ENCODE peak calls at places on chromosomes 4 and X, in seven cellular contexts. F is K562, J is fibroblast of lung, E is neuronal stem cell, O is GM23248, Z is SK-N-SH, M is astrocyte. D is an unnamed sample.

GRCh38 chrX:29707088-29707487 is 508.3 kb upstream of the MAGEB2 start:
- DNase-seq in E (no peak), F (no peak), O (no peak), M (no peak), Z (no peak), J (no peak), D (no peak)

GRCh38 chrX:46715521-46715920 is 43.4 kb downstream of the SLC9A7 start:
- DNase-seq in O (peak; percentile 16), E (no peak), Z (no peak), M (no peak), F (no peak), J (no peak), D (no peak)

GRCh38 chr4:101649790-101650450 is 140.6 kb upstream of the BANK1 start:
- DNase-seq in E (no peak), F (no peak), M (peak; percentile 22), J (no peak), Z (no peak), O (peak; percentile 3), D (no peak)

GRCh38 chr4:138835833-138836521 is 179.6 kb upstream of the NOCT start:
- DNase-seq in F (peak; percentile 13), O (peak; percentile 42), Z (peak; percentile 33), J (peak; percentile 7), E (no peak), M (peak; percentile 18), D (no peak)

GRCh38 chr4:40931825-40932224 is 182.1 kb downstream of the NSUN7 start:
- DNase-seq in O (no peak), E (no peak), Z (no peak), F (no peak), J (no peak), M (no peak), D (no peak)

GRCh38 chrX:154121961-154122360 is 22.1 kb upstream of the OPN1LW start:
- DNase-seq in O (no peak), J (no peak), E (no peak), M (no peak), Z (no peak), F (no peak), D (no peak)

GRCh38 chr4:55795342-55795741 is 24.2 kb upstream of the EXOC1L start:
- DNase-seq in Z (no peak), F (no peak), E (no peak), M (no peak), J (no peak), O (no peak), D (no peak)

GRCh38 chr4:146472404-146472803 is 49.3 kb downstream of the SLC10A7 start:
- DNase-seq in F (no peak), Z (peak; percentile 42), J (no peak), E (no peak), O (no peak), M (no peak), D (no peak)

GRCh38 chr4:43886196-43886595 is 562.4 kb downstream of the KCTD8 start:
- DNase-seq in F (no peak), O (no peak), Z (no peak), J (no peak), M (no peak), E (no peak), D (no peak)

GRCh38 chrX:120671963-120672362 is 42.1 kb upstream of the C1GALT1C1 start:
- DNase-seq in J (no peak), F (no peak), Z (no peak), O (no peak), M (peak; percentile 53), E (no peak), D (no peak)

GRCh38 chr4:3236326-3236878 is 12.6 kb upstream of the MSANTD1 start:
- DNase-seq in O (no peak), J (no peak), F (no peak), Z (no peak), M (no peak), E (no peak), D (no peak)

GRCh38 chr4:83212041-83212851 is 72.4 kb downstream of the COQ2 start:
- DNase-seq in Z (no peak), M (no peak), F (no peak), J (no peak), E (no peak), O (no peak), D (peak; percentile 99)

GRCh38 chrX:39821011-39821708 is 276.6 kb downstream of the BCOR start:
- DNase-seq in F (no peak), Z (peak; percentile 86), J (peak; percentile 29), E (peak; percentile 51), M (peak; percentile 16), O (peak; percentile 58), D (no peak)
- H2AFZ ChIP-seq in F (no peak overlapping the region), Z (no peak overlapping the region), J (no peak overlapping the region), E (peak overlapping the region; percentile 48), M (no peak overlapping the region), O (peak overlapping the region; percentile 71), D (no peak overlapping the region)

GRCh38 chr4:155582971-155583437 is 83.6 kb upstream of the GUCY1A1 start:
- DNase-seq in F (no peak), J (peak; percentile 63), E (no peak), Z (no peak), O (peak; percentile 72), M (peak; percentile 84), D (no peak)
- H2AFZ ChIP-seq in F (no peak overlapping the region), J (no peak overlapping the region), E (peak overlapping the region; percentile 53), Z (no peak overlapping the region), O (peak overlapping the region; percentile 15), M (no peak overlapping the region), D (no peak overlapping the region)

GRCh38 chr4:80199004-80199579 is 1.8 kb downstream of the PRDM8 start:
- DNase-seq in F (no peak), Z (no peak), O (no peak), E (no peak), M (no peak), J (no peak), D (no peak)

GRCh38 chr4:80197601-80198444 is 520 bp downstream of the PRDM8 start:
- DNase-seq in M (no peak), J (no peak), Z (peak; percentile 83), O (peak; percentile 74), E (no peak), F (no peak), D (no peak)

GRCh38 chr4:80195441-80196139 is 1.7 kb upstream of the PRDM8 start:
- DNase-seq in O (no peak), F (no peak), Z (no peak), J (no peak), E (no peak), M (no peak), D (no peak)

GRCh38 chr4:80196259-80197131 is 808 bp upstream of the PRDM8 start:
- DNase-seq in M (no peak), F (no peak), J (no peak), Z (no peak), O (no peak), E (no peak), D (no peak)

GRCh38 chr4:80197132-80197573 is at the start of gene PRDM8:
- DNase-seq in E (no peak), M (peak; percentile 42), J (no peak), Z (peak; percentile 88), F (no peak), O (peak; percentile 61), D (no peak)
- H2AFZ ChIP-seq in E (peak within 1 kb of the TSS; percentile 99), M (peak within 1 kb of the TSS; percentile 60), J (peak within 1 kb of the TSS; percentile 43), Z (peak within 1 kb of the TSS; percentile 95), F (no peak within 1 kb of the TSS), O (peak within 1 kb of the TSS; percentile 70), D (no peak within 1 kb of the TSS)

GRCh38 chr4:86955888-86956451 is 21.2 kb downstream of the AFF1 start:
- DNase-seq in O (no peak), J (no peak), M (no peak), E (no peak), Z (no peak), F (no peak), D (no peak)
- H2AFZ ChIP-seq in O (no peak overlapping the region), J (no peak overlapping the region), M (no peak overlapping the region), E (no peak overlapping the region), Z (no peak overlapping the region), F (no peak overlapping the region), D (no peak overlapping the region)

GRCh38 chr4:174483792-174484191 is 38.5 kb downstream of the HPGD start:
- DNase-seq in O (no peak), M (peak; percentile 47), F (no peak), Z (no peak), J (no peak), E (no peak), D (no peak)
- H2AFZ ChIP-seq in O (no peak overlapping the region), M (no peak overlapping the region), F (peak overlapping the region; percentile 14), Z (no peak overlapping the region), J (no peak overlapping the region), E (no peak overlapping the region), D (no peak overlapping the region)

GRCh38 chrX:1649623-1650022 is 34.8 kb downstream of the ASMT start:
- DNase-seq in F (no peak), Z (no peak), M (no peak), E (peak; percentile 63), O (peak; percentile 17), J (no peak), D (no peak)
- H2AFZ ChIP-seq in F (no peak overlapping the region), Z (peak overlapping the region; percentile 54), M (peak overlapping the region; percentile 66), E (peak overlapping the region; percentile 80), O (peak overlapping the region; percentile 83), J (no peak overlapping the region), D (no peak overlapping the region)

GRCh38 chr4:119676101-119676500 is 47.5 kb upstream of the PDE5A start:
- DNase-seq in F (no peak), M (no peak), O (no peak), Z (no peak), J (no peak), E (no peak), D (no peak)
- H2AFZ ChIP-seq in F (no peak overlapping the region), M (no peak overlapping the region), O (no peak overlapping the region), Z (no peak overlapping the region), J (no peak overlapping the region), E (no peak overlapping the region), D (no peak overlapping the region)